ENCODE peak calls at places on chromosome 19, in nine cellular contexts. I is mammary epithelial cell, Y is PC-3, R is GM23248, K is fibroblast of lung, M is MM.1S, W is HepG2, T is HCT116, U is astrocyte. X is an unnamed sample.

GRCh38 chr19:49142866-49143335 is 12.3 kb downstream of the HRC start:
- DNase-seq in Y (peak; percentile 88), K (peak; percentile 91), U (peak; percentile 84), W (no peak), R (peak; percentile 96), I (peak; percentile 76), T (no peak), M (peak; percentile 65), X (no peak)

GRCh38 chr19:18644144-18645034 is 7.6 kb downstream of the KLHL26 start:
- DNase-seq in K (peak; percentile 49), I (peak; percentile 18), M (no peak), W (no peak), R (peak; percentile 54), U (peak; percentile 30), T (no peak), Y (no peak), X (no peak)

GRCh38 chr19:55146648-55147218 is 2.3 kb downstream of the TNNT1 start:
- DNase-seq in W (peak; percentile 25), Y (peak; percentile 84), U (no peak), R (peak; percentile 16), K (no peak), T (peak; percentile 61), I (no peak), M (no peak), X (no peak)

GRCh38 chr19:44747739-44748425 is 626 bp upstream of the BCL3 start:
- DNase-seq in U (peak; percentile 51), W (peak; percentile 50), I (peak; percentile 65), R (peak; percentile 77), T (no peak), M (no peak), K (peak; percentile 70), Y (peak; percentile 46), X (peak; percentile 6)

GRCh38 chr19:862529-863304 is 3.3 kb downstream of the CFD start:
- DNase-seq in W (no peak), U (no peak), M (peak; percentile 73), K (peak; percentile 37), Y (no peak), I (peak; percentile 37), T (no peak), R (peak; percentile 58), X (peak; percentile 60)

GRCh38 chr19:21434967-21435544 is 38.1 kb downstream of the ZNF493 start:
- DNase-seq in T (no peak), K (no peak), I (no peak), R (no peak), M (no peak), Y (no peak), W (no peak), U (no peak), X (no peak)

GRCh38 chr19:670609-671075 is 5.5 kb upstream of the FSTL3 start:
- DNase-seq in R (peak; percentile 23), Y (no peak), M (no peak), K (no peak), I (no peak), U (no peak), W (peak; percentile 75), T (no peak), X (no peak)

GRCh38 chr19:17079710-17080440 is 4.3 kb downstream of the MYO9B start:
- DNase-seq in I (peak; percentile 99), M (peak; percentile 84), Y (peak; percentile 96), K (peak; percentile 99), U (peak; percentile 98), W (peak; percentile 85), R (peak; percentile 100), T (peak; percentile 61), X (no peak)

GRCh38 chr19:1223018-1223855 is 14.6 kb downstream of the CBARP start:
- DNase-seq in I (no peak), W (no peak), U (no peak), R (peak; percentile 61), Y (peak; percentile 41), T (no peak), K (peak; percentile 37), M (no peak), X (peak; percentile 46)

GRCh38 chr19:2461751-2462634 is 5.2 kb upstream of the LMNB2 start:
- DNase-seq in R (peak; percentile 72), M (peak; percentile 61), Y (peak; percentile 81), I (peak; percentile 59), U (peak; percentile 39), T (peak; percentile 60), K (peak; percentile 66), W (no peak), X (no peak)

GRCh38 chr19:2464389-2464788 is 7.6 kb upstream of the LMNB2 start:
- DNase-seq in Y (no peak), T (no peak), M (no peak), I (no peak), R (no peak), W (no peak), K (no peak), U (no peak), X (no peak)

GRCh38 chr19:2460245-2460644 is 3.5 kb upstream of the LMNB2 start:
- DNase-seq in Y (no peak), R (no peak), I (no peak), K (no peak), W (no peak), U (no peak), M (no peak), T (no peak), X (no peak)

GRCh38 chr19:2458054-2458453 is 1.3 kb upstream of the LMNB2 start:
- DNase-seq in I (no peak), U (no peak), Y (no peak), T (no peak), M (no peak), W (peak; percentile 88), R (no peak), K (no peak), X (no peak)

DNA sequence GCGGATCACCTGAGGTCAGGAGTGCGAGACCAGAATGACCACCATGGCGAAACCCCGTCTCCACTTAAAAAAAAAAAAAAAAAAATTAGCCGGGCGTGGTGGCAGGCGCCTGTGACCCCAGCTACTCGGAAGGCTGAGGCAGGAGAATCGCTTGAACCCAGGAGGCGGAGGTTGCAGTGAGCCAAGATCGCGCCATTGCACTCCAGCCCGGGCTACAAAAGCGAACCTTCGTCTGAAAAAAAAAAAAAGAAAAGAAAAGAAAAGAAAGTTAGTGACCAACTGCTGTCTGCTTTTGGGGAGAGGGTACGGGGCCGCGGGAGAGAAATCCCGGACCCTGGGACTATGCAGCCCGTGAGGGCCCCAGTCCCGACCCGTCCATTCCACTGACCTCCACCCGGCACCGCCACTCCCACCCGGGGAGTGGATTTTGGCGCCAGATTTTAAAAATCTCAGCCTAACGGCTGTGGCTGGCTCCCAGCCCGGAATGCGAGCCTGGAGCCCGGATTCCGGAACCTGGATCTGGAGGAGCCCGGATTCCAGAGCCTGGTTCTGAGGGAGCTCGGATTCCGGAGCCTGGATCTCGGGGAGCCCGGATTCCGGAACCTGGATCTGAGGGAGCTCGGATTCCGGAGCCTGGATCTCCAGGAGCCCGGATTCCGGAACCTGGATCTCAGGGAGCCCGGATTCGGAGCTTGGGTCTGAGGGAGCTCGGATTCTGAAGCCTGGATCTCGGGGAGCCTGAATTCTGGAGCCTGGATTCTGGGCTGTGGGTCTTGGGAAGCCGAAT is 6.1 kb upstream of the LMNB2 start:
- DNase-seq in Y (peak; percentile 95), U (peak; percentile 99), K (peak; percentile 99), I (peak; percentile 92), T (peak; percentile 97), M (no peak), R (peak; percentile 98), W (peak; percentile 93), X (no peak)
- TF ChIP-seq EZH2 in Y (no peak), U (no peak), K (no peak), I (no peak), T (no peak), M (no peak), R (no peak), W (no peak), X (no peak)

GRCh38 chr19:29617336-29618266 is 11.5 kb downstream of the POP4 start:
- DNase-seq in Y (no peak), M (no peak), I (no peak), R (no peak), U (no peak), K (no peak), T (no peak), W (no peak), X (no peak)

GRCh38 chr19:29616541-29616940 is 10.5 kb downstream of the POP4 start:
- DNase-seq in M (no peak), U (no peak), I (no peak), W (no peak), T (no peak), Y (no peak), K (no peak), R (no peak), X (no peak)

GRCh38 chr19:29618871-29619270 is 12.8 kb downstream of the POP4 start:
- DNase-seq in M (no peak), Y (no peak), W (no peak), T (no peak), K (no peak), I (no peak), R (no peak), U (no peak), X (no peak)

GRCh38 chr19:29615891-29616425 is 9.9 kb downstream of the POP4 start:
- DNase-seq in M (no peak), W (no peak), I (no peak), T (no peak), K (no peak), R (no peak), Y (no peak), U (no peak), X (no peak)

GRCh38 chr19:29618434-29618833 is 12.4 kb downstream of the POP4 start:
- DNase-seq in W (no peak), Y (no peak), T (no peak), R (no peak), I (no peak), M (no peak), U (no peak), K (no peak), X (no peak)
- H3K36me3 ChIP-seq in W (peaks cover 15% of the 10 kb centered on the region), Y (no peaks in the 10 kb centered on the region), T (no peaks in the 10 kb centered on the region), R (no peaks in the 10 kb centered on the region), I (peaks cover 9% of the 10 kb centered on the region), M (no peaks in the 10 kb centered on the region), U (peaks cover 9% of the 10 kb centered on the region), K (peaks cover 7% of the 10 kb centered on the region), X (peaks cover 26% of the 10 kb centered on the region)

DNA sequence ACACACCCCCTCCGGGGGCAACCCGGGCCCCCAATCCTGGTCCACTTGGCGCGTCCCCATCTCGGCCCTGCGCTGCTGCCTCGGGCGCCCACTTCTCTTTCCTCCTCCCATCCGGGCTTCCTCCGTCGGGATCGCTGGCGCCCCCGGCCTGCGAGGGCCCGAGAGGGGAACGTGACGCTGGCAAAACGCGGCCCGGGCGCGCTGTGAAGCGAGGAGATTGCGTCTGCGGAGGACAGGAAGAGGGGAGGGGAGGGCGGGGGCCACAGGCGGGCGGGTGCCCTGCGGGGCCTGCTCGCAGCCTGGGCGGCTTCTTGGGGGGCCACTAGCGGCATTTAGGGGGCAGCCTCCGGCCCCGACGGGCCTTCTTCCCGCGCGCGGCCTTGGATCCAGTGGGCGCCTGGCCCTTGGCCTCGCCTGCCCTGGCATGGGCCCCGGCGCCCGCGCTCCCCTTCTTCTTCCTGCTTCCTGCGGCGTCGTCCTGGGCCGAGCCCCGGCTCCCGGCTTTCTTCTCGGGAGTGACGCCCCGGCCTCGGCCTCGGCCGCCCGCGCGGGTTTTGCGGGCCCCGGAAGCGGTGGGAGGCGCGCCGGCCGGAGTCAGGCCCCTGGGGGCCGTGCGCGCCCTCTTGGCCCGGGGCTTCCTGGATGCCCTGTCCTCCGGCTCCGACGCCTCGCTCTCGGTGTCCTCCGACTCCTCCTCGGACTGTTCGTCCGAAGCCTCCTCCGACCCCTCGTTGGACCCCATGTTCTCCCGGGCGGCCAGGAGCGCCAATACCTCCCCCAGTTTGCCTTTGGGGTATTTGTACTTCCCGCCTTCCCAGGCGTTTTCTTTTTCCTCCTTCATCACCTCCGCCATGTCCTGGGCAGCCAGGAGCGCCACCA is 2.2 kb downstream of the PNMA8B start:
- DNase-seq in Y (no peak), W (no peak), T (no peak), M (no peak), I (no peak), K (no peak), R (peak; percentile 51), U (no peak), X (no peak)
- TF ChIP-seq EZH2 in Y (no peak), W (no peak), T (no peak), M (no peak), I (no peak), K (no peak), R (no peak), U (peak; percentile 74), X (no peak)

GRCh38 chr19:56393119-56394012 is at the start of gene ZNF582:
- DNase-seq in I (peak; percentile 90), T (no peak), M (peak; percentile 98), Y (no peak), U (peak; percentile 93), R (peak; percentile 100), K (peak; percentile 96), W (peak; percentile 80), X (peak; percentile 80)
- H3K36me3 ChIP-seq in I (no peaks in the 10 kb centered on the region), T (no peaks in the 10 kb centered on the region), M (no peaks in the 10 kb centered on the region), Y (no peaks in the 10 kb centered on the region), U (no peaks in the 10 kb centered on the region), R (peaks cover 12% of the 10 kb centered on the region), K (no peaks in the 10 kb centered on the region), W (no peaks in the 10 kb centered on the region), X (no peaks in the 10 kb centered on the region)

X was measured in DND-41.